ENCODE peak calls at places on chromosomes 4 and X, in ten cellular contexts. K, G, S, P, V, E, D, U, A and X are unnamed samples.

GRCh38 chrX:46376246-46376885 is 168.9 kb downstream of the ZNF674 start:
- DNase-seq in U (no peak), G (peak), K (peak), P (no peak), A (peak), S (no peak), V (no peak), E (no peak), D (no peak), X (no peak)

GRCh38 chr4:2795558-2796260 is 2.8 kb downstream of the SH3BP2 start:
- DNase-seq in U (no peak), A (no peak), S (no peak), E (no peak), G (no peak), P (peak), D (peak), V (peak), K (no peak), X (no peak)

GRCh38 chrX:111779582-111779981 is 96.4 kb upstream of the TRPC5OS start:
- DNase-seq in D (no peak), A (no peak), S (no peak), U (no peak), E (no peak), V (no peak), K (no peak), G (no peak), P (no peak), X (no peak)

GRCh38 chr4:84808332-84808731 is 158.2 kb downstream of the WDFY3 start:
- DNase-seq in U (no peak), K (no peak), D (no peak), P (no peak), A (no peak), E (no peak), V (no peak), S (no peak), G (no peak), X (no peak)

GRCh38 chr4:153676984-153677383 is 7.1 kb upstream of the TLR2 start:
- DNase-seq in D (no peak), E (no peak), K (peak), U (no peak), A (no peak), G (peak), S (no peak), V (no peak), P (no peak), X (no peak)

GRCh38 chr4:149306537-149306936 is 509.1 kb downstream of the IQCM start:
- DNase-seq in A (no peak), D (no peak), S (no peak), G (no peak), P (no peak), E (no peak), U (no peak), V (no peak), K (no peak), X (no peak)

GRCh38 chr4:88599298-88599697 is 7.0 kb downstream of the HERC3 start:
- DNase-seq in S (no peak), E (no peak), V (no peak), A (no peak), P (no peak), D (no peak), G (peak), U (no peak), K (peak), X (no peak)

GRCh38 chr4:37976991-37977470 is 16.8 kb downstream of the PTTG2 start:
- DNase-seq in P (peak), S (peak), D (peak), E (peak), G (peak), V (peak), A (peak), K (no peak), U (peak), X (peak)

GRCh38 chrX:20515841-20516461 is 249.2 kb upstream of the RPS6KA3 start:
- DNase-seq in S (no peak), E (no peak), A (no peak), G (peak), V (no peak), K (peak), D (no peak), P (no peak), U (no peak), X (no peak)

GRCh38 chrX:153184787-153185186 is 5.7 kb downstream of the MAGEA1 start:
- DNase-seq in A (no peak), V (no peak), S (no peak), K (no peak), E (no peak), U (no peak), G (no peak), P (no peak), D (no peak), X (no peak)

GRCh38 chrX:55524487-55524886 is 34.8 kb upstream of the USP51 start:
- DNase-seq in D (no peak), E (no peak), V (no peak), G (no peak), K (no peak), A (no peak), S (no peak), P (no peak), U (no peak), X (no peak)

GRCh38 chr4:89160806-89161205 is 49.5 kb downstream of the TIGD2 start:
- DNase-seq in V (no peak), D (no peak), K (no peak), S (no peak), E (no peak), P (no peak), A (no peak), G (no peak), U (no peak), X (no peak)

GRCh38 chrX:139801397-139801813 is 93.4 kb upstream of the MCF2 start:
- DNase-seq in K (no peak), G (no peak), D (no peak), A (no peak), S (no peak), U (no peak), P (no peak), V (no peak), E (no peak), X (no peak)

DNA sequence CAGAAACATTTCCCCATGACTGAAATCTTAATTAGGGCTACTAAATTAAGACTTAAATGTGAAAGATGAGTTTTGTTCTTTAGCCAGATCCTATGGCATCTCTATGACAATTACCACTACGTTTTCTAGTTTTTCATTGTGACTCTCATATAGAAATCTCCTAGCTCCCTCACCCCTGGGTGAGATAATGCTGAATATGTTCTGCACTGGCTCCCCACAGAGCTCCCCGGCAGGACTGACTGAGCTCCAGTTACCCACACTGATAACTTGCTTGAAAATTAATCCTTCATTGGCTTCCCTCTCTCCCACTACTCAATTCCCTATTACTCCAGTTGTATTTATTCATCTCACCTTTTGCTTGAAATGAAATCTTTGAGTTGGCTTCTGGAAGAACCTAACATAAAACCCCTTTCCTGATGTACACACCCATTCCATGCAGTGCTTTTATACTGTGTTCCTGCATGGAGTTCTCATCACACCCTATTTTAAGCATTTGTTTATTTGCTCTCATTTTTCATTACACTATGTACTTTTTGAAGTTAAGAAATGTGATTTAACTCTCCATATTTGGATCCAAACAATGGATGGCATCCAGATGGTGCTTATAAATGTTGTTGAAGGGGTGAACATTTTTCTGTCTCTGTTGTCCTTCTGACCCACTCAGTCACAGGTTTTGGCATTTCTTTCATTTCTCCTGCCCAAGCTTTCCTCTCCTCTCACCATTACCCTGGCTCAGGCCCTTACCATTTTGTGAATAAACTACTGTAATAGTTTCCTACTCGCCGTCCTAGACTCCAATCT is 623.4 kb downstream of the SPRY1 start:
- DNase-seq in V (no peak), D (no peak), K (peak), S (no peak), U (no peak), A (no peak), P (no peak), G (no peak), E (no peak), X (no peak)
- H3K27ac ChIP-seq in V (peak), D (no peak), K (no peak), S (no peak), U (no peak), A (no peak), P (no peak), G (peak), E (peak), X (no peak)

GRCh38 chrX:65671286-65671685 is 3.8 kb downstream of the MSN start:
- DNase-seq in E (no peak), U (no peak), V (no peak), K (no peak), D (no peak), G (no peak), S (no peak), A (no peak), P (no peak), X (no peak)

GRCh38 chrX:65674351-65674893 is 7.0 kb downstream of the MSN start:
- DNase-seq in V (no peak), K (no peak), S (no peak), G (peak), D (no peak), P (no peak), U (no peak), E (no peak), A (no peak), X (no peak)

GRCh38 chrX:65673857-65674350 is 6.5 kb downstream of the MSN start:
- DNase-seq in D (no peak), A (no peak), U (no peak), P (no peak), S (no peak), K (no peak), G (no peak), E (no peak), V (no peak), X (no peak)

GRCh38 chrX:65668362-65669310 is 1.2 kb downstream of the MSN start:
- DNase-seq in V (peak), U (no peak), A (peak), S (peak), E (peak), P (peak), D (peak), G (peak), K (peak), X (peak)

DNA sequence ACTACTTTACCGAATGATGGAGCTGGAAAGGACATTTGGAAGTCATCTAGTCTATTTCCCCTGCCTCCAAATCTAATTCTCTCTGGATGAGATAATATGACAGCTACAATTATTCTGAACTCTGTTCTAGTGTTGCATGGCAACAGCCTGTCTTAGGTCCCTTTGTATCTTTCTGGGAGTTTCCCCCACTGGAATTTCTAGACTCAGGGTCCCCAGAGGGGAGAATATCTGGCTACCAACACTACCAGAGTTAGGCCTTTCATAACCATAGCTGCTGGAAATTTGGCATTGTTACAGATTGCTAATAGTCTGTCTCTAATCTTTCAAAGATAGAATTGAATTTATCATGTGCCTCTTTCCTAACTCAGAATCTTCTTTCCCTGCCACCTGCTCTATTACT is 4.5 kb downstream of the MSN start:
- DNase-seq in D (no peak), A (no peak), U (no peak), S (no peak), G (no peak), K (no peak), V (no peak), E (no peak), P (no peak), X (no peak)
- H3K27ac ChIP-seq in D (no peak), A (no peak), U (no peak), S (peak), G (peak), K (no peak), V (peak), E (peak), P (no peak), X (peak)

GRCh38 chr4:1547131-1547862 is 136.8 kb downstream of the FAM53A start:
- DNase-seq in D (no peak), U (no peak), S (no peak), V (no peak), G (no peak), A (no peak), E (no peak), P (no peak), K (no peak), X (no peak)

GRCh38 chr4:1550122-1551070 is 133.7 kb downstream of the FAM53A start:
- DNase-seq in S (no peak), K (no peak), U (no peak), P (no peak), V (no peak), E (no peak), G (no peak), D (peak), A (no peak), X (no peak)

GRCh38 chr4:1551211-1551610 is 132.9 kb downstream of the FAM53A start:
- DNase-seq in V (no peak), E (no peak), K (no peak), P (no peak), S (no peak), G (no peak), U (no peak), A (no peak), D (no peak), X (no peak)

GRCh38 chr4:1549638-1550035 is 134.5 kb downstream of the FAM53A start:
- DNase-seq in U (no peak), D (peak), E (no peak), A (no peak), V (no peak), S (no peak), P (no peak), G (no peak), K (no peak), X (no peak)

DNA sequence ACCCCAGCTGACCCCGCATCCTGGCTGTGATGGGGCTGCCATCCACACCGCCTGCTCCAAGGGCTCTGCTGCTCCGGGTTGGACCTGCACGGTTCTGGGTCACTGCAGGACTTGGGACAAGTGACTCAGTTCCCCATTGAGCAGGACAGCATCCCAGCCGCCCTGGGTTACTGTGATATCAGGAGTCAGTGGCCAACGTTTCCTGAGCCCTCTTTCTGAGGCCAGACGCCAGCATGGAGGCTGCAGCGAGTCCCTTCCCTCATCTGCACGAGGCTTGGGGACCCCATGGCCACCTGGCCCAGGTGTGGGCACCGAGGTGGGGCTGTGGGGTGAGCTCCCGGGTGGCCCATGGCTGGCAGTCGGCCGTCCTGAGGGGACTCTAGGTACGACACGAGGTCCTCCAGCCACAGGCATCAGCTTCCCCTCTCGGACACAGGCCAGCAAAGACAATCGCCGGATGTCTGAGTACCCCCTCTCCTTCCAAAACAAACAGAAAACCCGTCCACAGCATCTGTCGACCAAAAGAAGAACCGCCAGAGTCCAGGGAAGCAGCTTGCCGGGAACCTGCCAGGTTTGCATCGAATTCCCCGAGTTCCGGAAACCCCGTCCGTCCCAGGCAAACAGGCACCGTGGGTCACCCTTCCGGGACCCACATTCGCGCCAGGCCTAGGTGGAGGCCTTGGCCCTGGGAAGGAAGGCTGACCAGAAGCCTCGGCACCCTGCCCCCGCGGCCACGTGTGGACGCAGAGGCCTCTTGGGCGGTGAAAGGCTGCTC is 136.1 kb downstream of the FAM53A start:
- DNase-seq in P (peak), K (no peak), G (no peak), S (no peak), U (no peak), A (no peak), V (peak), E (peak), D (peak), X (no peak)
- H3K27ac ChIP-seq in P (peak), K (no peak), G (no peak), S (no peak), U (no peak), A (no peak), V (no peak), E (peak), D (no peak), X (no peak)

GRCh38 chr4:70925899-70926635 is 23.9 kb downstream of the MOB1B start:
- DNase-seq in S (peak), V (no peak), G (no peak), P (no peak), A (peak), E (no peak), D (no peak), U (no peak), K (no peak), X (no peak)
- H3K27ac ChIP-seq in S (no peak), V (no peak), G (no peak), P (no peak), A (peak), E (no peak), D (no peak), U (no peak), K (no peak), X (no peak)

DNA sequence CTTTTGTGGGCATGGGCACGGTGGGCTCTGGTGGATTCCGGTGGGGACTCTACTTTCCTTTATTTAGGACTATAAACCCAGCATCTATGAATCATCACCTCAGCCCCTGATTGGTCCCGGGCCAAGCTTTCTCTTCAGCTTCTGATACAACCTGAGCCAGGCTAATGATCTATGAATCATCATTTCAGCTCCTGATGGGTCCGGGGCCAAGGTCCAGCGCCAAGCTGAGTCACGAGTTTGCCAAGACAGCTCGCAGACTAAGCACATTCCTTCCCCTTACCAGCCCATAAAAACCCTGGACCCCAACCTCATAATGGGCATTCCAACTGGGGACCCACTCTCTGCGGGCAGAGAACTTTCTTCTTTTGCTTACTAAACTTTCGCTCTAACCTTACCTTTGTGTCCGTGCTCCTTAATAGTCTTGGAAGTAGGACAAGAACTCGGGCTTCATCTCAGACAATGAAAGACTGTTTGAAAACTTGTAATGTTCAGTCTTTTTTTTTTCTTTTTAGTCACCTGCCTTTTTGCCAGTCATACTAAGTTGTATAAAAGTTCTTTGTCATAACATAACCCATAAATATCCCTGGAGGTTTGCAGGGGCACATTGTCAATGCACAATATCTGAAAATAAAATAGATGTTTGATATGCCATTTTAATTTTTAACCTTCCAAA is 904.9 kb upstream of the EPHA5 start:
- DNase-seq in S (no peak), P (no peak), E (no peak), A (no peak), G (peak), V (no peak), K (peak), U (no peak), D (peak), X (no peak)
- H3K27ac ChIP-seq in S (no peak), P (no peak), E (no peak), A (no peak), G (no peak), V (no peak), K (peak), U (no peak), D (no peak), X (no peak)

DNA sequence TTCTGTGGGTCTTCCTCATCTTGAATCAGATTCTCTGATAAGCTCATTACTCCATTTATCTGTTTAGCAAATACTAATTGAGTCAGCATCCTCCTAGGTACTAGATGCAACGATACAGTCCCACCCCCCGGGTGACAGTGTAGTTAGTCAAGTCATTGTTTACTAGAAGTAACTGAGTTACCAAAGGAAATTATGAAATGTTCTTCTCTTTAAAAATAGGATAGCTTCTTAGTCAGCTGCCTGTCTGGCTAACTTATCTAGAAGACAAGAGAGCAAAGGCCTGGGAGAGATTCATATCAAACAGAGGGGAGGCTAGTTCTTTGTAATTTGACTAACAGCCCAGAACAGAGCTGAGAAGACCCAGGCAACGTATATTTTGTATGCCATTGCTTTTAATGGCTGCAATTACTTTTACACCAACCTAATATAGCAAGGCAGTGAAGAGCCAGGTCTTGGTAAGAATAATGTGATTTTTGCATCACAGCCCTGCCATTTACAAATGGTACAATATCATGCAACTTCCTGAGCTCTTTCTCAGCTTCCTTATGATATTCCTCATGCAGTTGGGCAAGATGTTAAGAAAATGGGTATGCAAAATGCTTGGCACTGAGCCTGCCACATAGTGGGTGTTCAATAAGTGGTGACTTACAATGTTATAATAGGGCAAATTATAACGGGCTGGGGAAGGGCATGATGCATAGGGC is 149.9 kb downstream of the CHIC2 start:
- DNase-seq in A (no peak), V (no peak), G (peak), E (no peak), U (no peak), D (no peak), S (no peak), K (peak), P (no peak), X (no peak)
- H3K27ac ChIP-seq in A (no peak), V (no peak), G (peak), E (no peak), U (no peak), D (no peak), S (no peak), K (peak), P (no peak), X (no peak)